ENCODE peak calls at places on chromosomes 2 and 18, in four cellular contexts. E, J, Y and T are unnamed samples.
A peak's percentile ranks its signal among the peaks of the same experiment; 100 is the strongest.

GRCh38 chr18:55088000-55088401 is 128.7 kb upstream of the CCDC68 start:
- DNase-seq in J (no peak), Y (no peak), E (no peak), T (no peak)

GRCh38 chr2:32559136-32559535 is 68.7 kb upstream of the TTC27 start:
- DNase-seq in J (peak; percentile 33), Y (no peak), E (no peak), T (no peak)

GRCh38 chr2:181573140-181573736 is 83.7 kb downstream of the CERKL start:
- DNase-seq in Y (no peak), E (no peak), J (peak; percentile 50), T (no peak)

GRCh38 chr2:40451926-40452605 is at the start of gene SLC8A1:
- DNase-seq in Y (no peak), E (no peak), J (peak; percentile 49), T (peak; percentile 41)

GRCh38 chr18:79576686-79577351 is 102.8 kb upstream of the CTDP1 start:
- DNase-seq in J (peak; percentile 46), E (peak; percentile 38), Y (peak; percentile 44), T (peak; percentile 17)

GRCh38 chr2:120488531-120488930 is 142.6 kb downstream of the INHBB start:
- DNase-seq in Y (no peak), J (no peak), E (no peak), T (no peak)

GRCh38 chr2:201466050-201466660 is 14.6 kb downstream of the STRADB start:
- DNase-seq in E (no peak), J (peak; percentile 90), Y (no peak), T (no peak)

GRCh38 chr18:79707239-79707638 is 27.6 kb downstream of the CTDP1 start:
- DNase-seq in Y (no peak), E (no peak), J (no peak), T (no peak)

GRCh38 chr18:13390711-13391110 is 172.2 kb downstream of the LDLRAD4 start:
- DNase-seq in Y (no peak), E (no peak), J (no peak), T (no peak)

GRCh38 chr2:175964195-175964594 is 37.9 kb downstream of the LNPK start:
- DNase-seq in J (no peak), E (no peak), Y (no peak), T (no peak)

DNA sequence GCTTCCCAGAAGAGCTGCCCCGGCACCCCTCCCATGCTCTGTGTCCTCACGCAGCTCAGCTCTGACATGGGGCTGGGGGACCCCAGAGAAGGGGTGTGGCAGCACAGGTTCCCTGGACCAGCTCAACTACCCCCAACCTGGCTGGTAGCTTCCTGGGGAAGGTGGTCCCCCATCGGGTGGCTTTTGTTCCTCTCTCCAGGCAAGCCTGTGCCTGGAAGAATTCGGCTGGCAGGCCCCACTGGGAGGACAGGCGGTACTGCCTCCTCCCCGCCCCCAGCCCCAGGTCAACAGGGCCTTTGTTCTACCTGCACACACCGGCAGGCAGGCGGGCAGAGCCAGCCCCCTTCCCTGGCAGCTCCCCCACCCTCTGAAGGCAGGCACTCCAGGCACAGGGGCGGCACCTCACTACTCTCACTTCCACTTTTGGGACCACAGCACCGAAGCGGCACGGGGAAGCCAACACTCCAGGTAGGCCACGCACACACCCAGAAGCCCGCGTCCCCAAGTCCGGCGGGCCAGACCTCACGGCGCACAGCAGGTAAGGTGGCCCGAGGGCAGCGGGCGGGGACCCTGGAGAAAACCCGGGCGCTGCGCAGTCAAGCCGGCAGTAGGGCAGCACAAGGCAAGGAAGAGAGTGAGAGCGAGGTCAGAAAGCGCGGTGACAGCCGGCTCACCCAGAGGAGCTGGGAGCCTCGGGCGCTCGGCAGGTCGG is 1.3 kb downstream of the HS6ST1 start:
- DNase-seq in E (peak; percentile 28), Y (peak; percentile 43), J (no peak), T (peak; percentile 69)
- TF ChIP-seq POLR2A in E (no peak), Y (no peak), J (no peak), T (no peak)

DNA sequence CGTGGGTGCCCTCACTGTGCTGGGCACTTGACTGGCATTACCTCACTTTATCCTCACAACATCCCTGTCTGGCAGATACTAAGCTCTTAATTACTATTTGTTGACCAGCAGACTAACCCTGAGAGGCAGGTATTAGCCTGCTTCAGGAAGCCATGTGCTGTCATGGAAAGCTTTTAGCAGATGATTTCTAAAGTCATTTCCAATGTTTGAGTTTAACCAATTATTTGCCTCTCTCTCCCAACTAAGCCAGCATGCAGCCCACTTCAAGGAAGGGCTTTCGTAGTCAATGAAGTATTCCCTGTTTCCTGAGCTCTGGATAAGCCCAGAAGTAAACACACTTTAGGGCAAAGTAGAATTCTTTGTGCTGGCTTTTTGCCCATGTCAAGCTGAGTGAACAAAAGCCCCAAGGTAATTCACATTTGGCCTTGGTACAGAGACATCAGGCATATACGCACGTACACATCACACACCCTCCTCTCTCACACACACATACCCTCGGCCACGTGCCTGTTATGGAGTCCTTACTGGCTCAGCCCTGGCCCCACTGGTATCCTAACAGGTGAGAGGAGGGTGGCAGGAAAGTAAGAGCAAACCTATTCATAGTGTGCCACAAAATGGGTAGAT is 108.6 kb downstream of the C1D start:
- DNase-seq in E (no peak), Y (peak; percentile 27), J (no peak), T (no peak)
- TF ChIP-seq POLR2A in E (no peak), Y (no peak), J (no peak), T (no peak)

GRCh38 chr2:239138610-239139009 is 262.2 kb downstream of the HDAC4 start:
- DNase-seq in J (no peak), Y (no peak), E (no peak), T (no peak)
- TF ChIP-seq POLR2A in J (no peak), Y (no peak), E (no peak), T (no peak)

GRCh38 chr18:63313409-63313917 is 6.1 kb downstream of the BCL2 start:
- DNase-seq in Y (no peak), J (no peak), E (no peak), T (no peak)
- TF ChIP-seq POLR2A in Y (no peak), J (no peak), E (no peak), T (no peak)

GRCh38 chr2:134674687-134675086 is 44.1 kb downstream of the TMEM163 start:
- DNase-seq in Y (no peak), J (no peak), E (no peak), T (no peak)
- TF ChIP-seq POLR2A in Y (no peak), J (no peak), E (no peak), T (no peak)

DNA sequence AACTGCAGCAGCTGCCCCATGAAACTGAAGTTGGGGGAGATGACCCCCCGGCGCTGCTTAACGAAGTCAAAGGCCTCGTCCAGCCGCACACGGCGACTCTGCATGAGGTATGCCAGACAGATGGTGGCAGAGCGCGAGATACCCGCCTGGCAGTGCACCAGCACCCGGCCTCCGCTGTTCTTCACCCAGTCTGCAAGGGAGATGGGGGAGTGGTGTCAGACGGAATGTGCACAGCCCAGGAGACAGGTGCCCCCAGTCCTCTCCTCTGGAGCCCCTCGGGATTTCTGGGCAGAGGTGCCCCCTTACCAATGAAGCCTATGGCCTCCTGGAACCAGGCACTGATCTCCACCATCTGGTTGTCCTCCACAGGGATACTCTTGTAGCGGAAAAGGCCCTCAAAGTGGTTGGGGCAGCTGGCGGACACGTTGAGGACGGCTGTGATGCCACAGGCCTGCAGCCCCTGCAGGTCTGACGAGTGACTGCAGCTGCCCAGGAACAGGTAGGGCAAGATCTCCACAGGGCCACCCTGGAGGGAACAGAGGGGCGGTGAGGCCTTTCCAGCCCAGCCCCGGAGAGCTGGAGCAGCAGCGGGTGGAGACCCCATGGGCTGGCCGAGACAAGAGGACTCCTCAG is 1.3 kb downstream of the DUSP2 start:
- DNase-seq in J (no peak), Y (peak; percentile 48), E (no peak), T (peak; percentile 22)
- TF ChIP-seq POLR2A in J (no peak), Y (no peak), E (no peak), T (no peak)

GRCh38 chr2:73112913-73113633 is at the start of gene RAB11FIP5:
- DNase-seq in J (peak; percentile 88), Y (peak; percentile 85), E (peak; percentile 64), T (peak; percentile 84)
- TF ChIP-seq POLR2A in J (peak; percentile 89), Y (no peak), E (no peak), T (peak; percentile 6)

DNA sequence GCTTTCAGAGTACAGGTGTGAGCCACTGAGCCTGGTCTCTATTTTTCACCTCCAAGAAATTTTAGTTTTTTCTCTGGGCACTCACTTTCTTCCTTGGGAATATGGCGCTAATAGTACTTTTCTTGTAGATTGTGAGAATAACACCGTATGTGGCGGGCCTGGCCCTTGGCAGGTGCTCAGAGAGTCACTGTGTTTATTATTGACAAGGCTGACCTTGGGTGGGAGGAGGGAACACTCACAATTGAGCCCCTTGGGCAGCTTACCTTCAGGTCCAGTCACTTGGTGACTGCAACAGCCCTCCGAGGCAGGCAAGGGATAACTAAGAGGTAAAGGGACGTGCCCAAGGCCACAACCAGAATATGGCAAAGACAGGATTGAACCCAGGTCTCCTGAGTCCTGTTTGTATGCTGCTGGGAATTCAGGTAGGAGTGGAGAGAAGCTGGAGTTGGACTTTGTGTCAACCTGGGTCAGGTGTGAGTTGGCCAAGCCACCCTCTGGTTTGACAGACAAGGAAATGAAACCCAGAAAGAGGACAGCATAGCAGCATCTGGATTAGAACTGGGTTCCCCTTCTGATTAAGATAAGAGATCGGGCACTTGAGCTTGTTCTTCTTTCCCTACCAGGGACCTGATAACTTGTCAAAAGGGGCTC is 2.8 kb upstream of the STK25 start:
- DNase-seq in J (no peak), Y (no peak), E (no peak), T (no peak)
- TF ChIP-seq POLR2A in J (no peak), Y (no peak), E (no peak), T (no peak)

DNA sequence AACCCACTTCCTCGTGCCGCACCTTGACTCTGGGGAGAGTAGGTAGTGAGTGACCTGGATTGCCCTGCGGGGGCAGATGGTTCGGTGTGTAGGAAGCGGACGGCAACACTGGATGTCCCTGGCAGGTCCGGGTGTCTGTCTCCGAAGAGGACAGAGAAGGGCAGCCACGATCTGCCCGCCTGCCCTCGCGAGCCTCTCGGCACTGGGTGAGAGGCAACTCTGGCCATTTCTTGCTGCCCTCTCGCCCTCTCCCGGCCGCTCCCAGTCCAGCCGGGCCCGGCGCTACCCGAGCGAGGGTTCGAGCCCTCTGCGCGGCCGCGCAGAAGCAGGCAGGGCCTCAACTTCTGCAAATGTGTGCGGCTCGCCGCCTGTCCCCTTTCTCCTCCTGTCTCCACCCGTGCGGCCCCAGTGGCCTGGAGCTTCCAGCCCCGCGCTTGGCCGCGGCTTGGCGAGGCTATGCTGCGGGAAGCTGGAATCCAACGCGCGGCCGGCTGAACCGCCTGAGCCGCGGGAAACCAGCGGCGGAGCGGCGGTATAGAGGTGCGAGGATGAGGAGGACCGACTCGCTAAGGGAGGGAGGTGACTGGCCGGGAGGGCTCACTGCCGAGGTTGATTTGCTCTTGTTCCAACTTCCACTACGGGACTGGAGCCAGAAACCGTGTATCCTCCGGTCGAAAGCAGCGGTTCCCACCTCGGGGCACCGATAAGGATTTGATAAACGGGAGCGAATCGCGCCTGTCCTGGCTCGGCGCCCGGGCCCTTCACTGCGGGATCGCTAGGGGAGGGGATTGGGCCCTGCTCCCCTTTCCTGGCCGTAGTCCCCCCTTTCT is 1.5 kb downstream of the EPAS1 start:
- DNase-seq in E (peak; percentile 54), J (peak; percentile 47), Y (peak; percentile 75), T (peak; percentile 79)
- TF ChIP-seq POLR2A in E (peak; percentile 6), J (peak; percentile 16), Y (no peak), T (peak; percentile 20)